ENCODE peak calls at places on chromosomes 12 and 14, in five cellular contexts. V is GM12878, C is NB4, X is HepG2, U is A549. W is an unnamed sample.

GRCh38 chr14:31692376-31692781 is 131.2 kb downstream of the NUBPL start:
- DNase-seq in V (no peak), C (no peak), X (no peak), U (no peak), W (no peak)

GRCh38 chr12:10497602-10498001 is 8.1 kb upstream of the EIF2S3B start:
- DNase-seq in V (no peak), C (peak), X (no peak), U (no peak), W (no peak)

GRCh38 chr12:121391619-121392324 is 8.1 kb upstream of the RNF34 start:
- DNase-seq in V (peak), C (peak), X (no peak), U (no peak), W (no peak)

GRCh38 chr12:32139064-32139421 is 32.4 kb downstream of the BICD1 start:
- DNase-seq in V (peak), C (peak), X (no peak), U (no peak), W (peak)

GRCh38 chr12:12779529-12779928 is 5.9 kb upstream of the APOLD1 start:
- DNase-seq in V (no peak), C (no peak), X (peak), U (peak), W (peak)

GRCh38 chr14:75333523-75334190 is 55.0 kb downstream of the FOS start:
- DNase-seq in V (no peak), C (peak), X (no peak), U (no peak), W (no peak)

GRCh38 chr12:91178139-91178561 is 4.5 kb downstream of the DCN start:
- DNase-seq in V (no peak), C (peak), X (peak), U (peak), W (peak)

GRCh38 chr14:72975776-72976175 is 49.5 kb downstream of the DCAF4 start:
- DNase-seq in V (no peak), C (peak), X (peak), U (peak), W (no peak)

GRCh38 chr12:113347892-113348291 is 10.5 kb upstream of the PLBD2 start:
- DNase-seq in V (no peak), C (no peak), X (no peak), U (no peak), W (no peak)
- TF ChIP-seq MYC in V (no peak), C (peak), X (no peak), U (no peak), W (no peak)

DNA sequence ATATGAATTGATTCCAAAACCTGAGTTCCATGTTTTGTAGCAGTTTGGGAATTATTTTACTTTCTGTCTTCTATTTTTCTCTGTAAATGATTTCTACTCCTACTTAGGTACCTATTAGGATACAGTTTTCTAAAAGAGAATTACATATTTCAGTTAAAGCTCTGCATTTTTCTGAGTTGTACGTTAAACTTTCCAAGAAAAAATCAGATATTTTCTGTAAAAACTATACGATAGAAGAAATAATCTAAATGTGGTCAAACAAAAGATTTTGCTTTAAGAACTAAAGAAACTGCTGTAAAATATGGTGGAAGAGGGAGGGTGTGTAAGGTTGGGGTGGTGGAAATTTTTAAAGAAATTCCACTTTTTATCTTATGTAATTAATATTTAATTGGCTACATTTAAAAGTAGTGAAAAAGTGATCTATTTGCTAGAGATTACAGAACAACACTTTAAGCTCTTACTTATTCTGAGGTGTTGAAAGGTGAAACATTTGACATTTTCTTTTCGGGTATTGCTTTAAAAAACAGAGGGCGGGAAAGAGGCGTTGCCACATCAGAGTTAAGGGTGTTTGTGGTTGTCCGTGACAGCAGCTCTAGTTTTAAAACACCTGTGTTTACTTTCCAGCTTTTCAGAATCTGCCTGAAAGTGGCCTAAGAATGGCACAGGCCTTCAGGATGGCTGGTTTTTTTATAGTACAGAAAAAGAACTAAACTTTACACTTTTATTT is 187.3 kb downstream of the MIPOL1 start:
- DNase-seq in V (no peak), C (no peak), X (peak), U (peak), W (no peak)
- TF ChIP-seq MYC in V (no peak), C (no peak), X (no peak), U (no peak), W (no peak)

DNA sequence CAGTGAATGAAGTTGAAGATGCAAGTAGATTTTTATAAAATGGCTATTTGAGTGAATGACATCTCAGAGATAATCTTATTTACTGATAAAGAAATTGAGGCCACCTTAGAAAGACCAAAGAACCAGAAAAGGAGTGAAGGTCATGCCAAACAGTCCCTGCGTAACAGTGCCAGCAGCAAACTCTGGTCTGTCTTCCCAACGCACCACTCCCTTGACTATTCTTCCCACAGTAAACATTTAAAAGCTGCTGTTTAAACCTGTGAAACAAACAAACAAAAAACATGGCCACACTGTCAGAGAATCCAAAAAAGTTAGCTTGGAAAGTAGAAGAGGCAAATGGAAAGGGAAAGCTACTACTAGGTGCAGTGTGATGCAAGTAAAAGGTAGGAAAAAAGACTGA is 1.5 kb upstream of the PRPF39 start:
- DNase-seq in V (no peak), C (no peak), X (no peak), U (peak), W (no peak)
- TF ChIP-seq MYC in V (no peak), C (no peak), X (no peak), U (no peak), W (no peak)

GRCh38 chr12:86660000-86660399 is 403.8 kb upstream of the MGAT4C start:
- DNase-seq in V (no peak), C (no peak), X (no peak), U (peak), W (peak)
- TF ChIP-seq MYC in V (no peak), C (no peak), X (no peak), U (no peak), W (no peak)

GRCh38 chr12:66803972-66804371 is 125.1 kb upstream of the GRIP1 start:
- DNase-seq in V (no peak), C (no peak), X (no peak), U (no peak), W (no peak)
- TF ChIP-seq MYC in V (no peak), C (no peak), X (no peak), U (no peak), W (no peak)

DNA sequence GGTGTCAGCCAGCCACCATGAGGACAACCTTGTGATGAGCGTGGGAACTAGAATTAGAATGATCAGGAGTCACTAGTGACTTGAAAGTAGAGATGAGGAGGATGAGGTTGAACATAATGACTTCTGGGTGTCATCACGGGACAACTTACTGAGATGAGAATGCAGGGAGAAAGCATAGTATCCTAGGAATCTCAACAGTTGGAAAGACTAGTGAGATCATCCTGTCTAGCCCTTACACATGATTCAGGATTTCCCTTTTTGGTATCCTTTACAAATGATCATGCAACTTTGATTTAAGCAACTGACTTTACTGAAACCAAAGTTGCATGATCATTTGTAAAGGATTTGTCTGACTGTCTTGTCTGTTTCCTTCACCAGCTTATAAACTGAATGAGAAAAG is 51.8 kb upstream of the HIF1A start:
- DNase-seq in V (no peak), C (no peak), X (no peak), U (no peak), W (no peak)
- TF ChIP-seq MYC in V (no peak), C (no peak), X (no peak), U (no peak), W (no peak)

GRCh38 chr14:44166611-44167010 is 340.5 kb downstream of the FSCB start:
- DNase-seq in V (no peak), C (no peak), X (no peak), U (no peak), W (no peak)

GRCh38 chr14:44170554-44170953 is 336.5 kb downstream of the FSCB start:
- DNase-seq in V (no peak), C (no peak), X (no peak), U (no peak), W (no peak)

GRCh38 chr14:44165286-44165685 is 341.8 kb downstream of the FSCB start:
- DNase-seq in V (no peak), C (no peak), X (no peak), U (no peak), W (no peak)

GRCh38 chr14:44168566-44168965 is 338.5 kb downstream of the FSCB start:
- DNase-seq in V (no peak), C (no peak), X (no peak), U (no peak), W (no peak)

GRCh38 chr14:44170099-44170498 is 337.0 kb downstream of the FSCB start:
- DNase-seq in V (no peak), C (peak), X (no peak), U (no peak), W (no peak)
- TF ChIP-seq MYC in V (no peak), C (no peak), X (no peak), U (no peak), W (no peak)

GRCh38 chr14:48826058-48826457 is 760.1 kb downstream of the RPS29 start:
- DNase-seq in V (no peak), C (no peak), X (no peak), U (no peak), W (no peak)
- TF ChIP-seq MYC in V (no peak), C (no peak), X (no peak), U (no peak), W (no peak)

GRCh38 chr12:54040148-54040494 is 7.3 kb downstream of the HOXC5 start:
- DNase-seq in V (no peak), C (no peak), X (no peak), U (peak), W (no peak)

GRCh38 chr12:54038260-54038759 is 5.5 kb downstream of the HOXC5 start:
- DNase-seq in V (no peak), C (no peak), X (no peak), U (no peak), W (no peak)

GRCh38 chr12:54040648-54041047 is 7.8 kb downstream of the HOXC5 start:
- DNase-seq in V (no peak), C (no peak), X (no peak), U (no peak), W (no peak)

GRCh38 chr12:54038760-54039414 is 6.0 kb downstream of the HOXC5 start:
- DNase-seq in V (no peak), C (no peak), X (no peak), U (no peak), W (no peak)

DNA sequence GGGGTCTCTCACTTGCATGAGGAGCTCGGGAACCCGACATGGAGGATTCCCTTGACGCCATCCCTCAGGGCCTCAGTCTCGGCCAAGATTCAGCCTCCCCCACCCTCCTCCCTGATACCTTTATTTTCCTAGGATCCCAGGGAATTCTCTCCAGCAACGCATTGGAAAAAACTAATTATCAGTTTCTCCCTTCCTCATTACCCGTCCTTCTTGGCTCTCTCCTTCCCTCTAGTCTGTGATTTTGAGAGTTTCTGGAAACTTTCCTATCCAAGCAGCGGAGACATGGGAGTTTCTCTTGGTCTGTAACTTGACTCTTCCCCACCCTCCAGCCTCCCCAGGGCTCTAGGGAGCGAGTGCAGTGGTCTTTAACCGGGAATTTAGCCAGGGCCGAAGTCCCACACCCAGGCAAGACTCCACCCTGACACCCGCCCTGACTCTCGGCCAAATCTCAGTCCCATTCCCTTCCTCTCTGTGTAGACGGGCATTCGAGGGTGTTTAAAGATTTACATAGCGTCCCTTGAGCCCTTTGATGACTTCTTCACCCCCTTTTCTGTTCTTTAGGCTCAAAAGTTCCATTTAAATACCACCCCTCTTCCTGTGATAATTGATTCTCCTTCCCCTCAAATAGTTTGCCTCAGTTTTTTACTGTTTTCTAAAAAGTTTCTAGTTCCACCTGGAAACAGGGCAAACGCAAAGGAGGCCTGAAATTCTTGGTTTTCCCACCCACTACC is 6.7 kb downstream of the HOXC5 start:
- DNase-seq in V (no peak), C (no peak), X (no peak), U (no peak), W (no peak)
- TF ChIP-seq MYC in V (no peak), C (no peak), X (no peak), U (no peak), W (no peak)